ENCODE peak calls at places on chromosome X, in seven cellular contexts. One of them, this sample, is unnamed. For H3K27me3, the result is how much of the 10 kb centered on the place peaks cover.

GRCh38 chrX:23332101-23332887 is 2.4 kb upstream of the PTCHD1 start:
- DNase-seq in body of pancreas: no peak
- DNase-seq in ovary: no peak
- DNase-seq in neural progenitor cell: peak
- DNase-seq in CD8-positive, alpha-beta T cell: no peak
- DNase-seq in ascending aorta: no peak
- DNase-seq in brain microvascular endothelial cell: no peak
- DNase-seq in this sample: no peak

GRCh38 chrX:96098471-96098870 is 586.2 kb upstream of the DIAPH2 start:
- DNase-seq in body of pancreas: no peak
- DNase-seq in ovary: no peak
- DNase-seq in neural progenitor cell: no peak
- DNase-seq in CD8-positive, alpha-beta T cell: no peak
- DNase-seq in ascending aorta: no peak
- DNase-seq in brain microvascular endothelial cell: no peak
- DNase-seq in this sample: no peak

GRCh38 chrX:91434351-91435168 is at the start of gene PABPC5:
- DNase-seq in body of pancreas: peak
- DNase-seq in ovary: peak
- DNase-seq in neural progenitor cell: peak
- DNase-seq in CD8-positive, alpha-beta T cell: no peak
- DNase-seq in ascending aorta: peak
- DNase-seq in brain microvascular endothelial cell: peak
- DNase-seq in this sample: peak

GRCh38 chrX:46485897-46486296 is 59.3 kb downstream of the ZNF674 start:
- DNase-seq in body of pancreas: no peak
- DNase-seq in ovary: no peak
- DNase-seq in neural progenitor cell: peak
- DNase-seq in CD8-positive, alpha-beta T cell: no peak
- DNase-seq in ascending aorta: no peak
- DNase-seq in brain microvascular endothelial cell: no peak
- DNase-seq in this sample: no peak

GRCh38 chrX:45696762-45697161 is 496.1 kb upstream of the DIPK2B start:
- DNase-seq in body of pancreas: no peak
- DNase-seq in ovary: no peak
- DNase-seq in neural progenitor cell: no peak
- DNase-seq in CD8-positive, alpha-beta T cell: no peak
- DNase-seq in ascending aorta: no peak
- DNase-seq in brain microvascular endothelial cell: no peak
- DNase-seq in this sample: no peak

GRCh38 chrX:17732138-17732783 is 5.0 kb upstream of the SCML1 start:
- DNase-seq in body of pancreas: no peak
- DNase-seq in ovary: no peak
- DNase-seq in neural progenitor cell: no peak
- DNase-seq in CD8-positive, alpha-beta T cell: no peak
- DNase-seq in ascending aorta: no peak
- DNase-seq in brain microvascular endothelial cell: no peak
- DNase-seq in this sample: no peak

GRCh38 chrX:39869846-39870601 is 227.7 kb downstream of the BCOR start:
- DNase-seq in body of pancreas: no peak
- DNase-seq in ovary: no peak
- DNase-seq in neural progenitor cell: no peak
- DNase-seq in CD8-positive, alpha-beta T cell: peak
- DNase-seq in ascending aorta: no peak
- DNase-seq in brain microvascular endothelial cell: peak
- DNase-seq in this sample: no peak

GRCh38 chrX:55486736-55487135 is 2.9 kb downstream of the USP51 start:
- DNase-seq in body of pancreas: no peak
- DNase-seq in ovary: no peak
- DNase-seq in neural progenitor cell: no peak
- DNase-seq in CD8-positive, alpha-beta T cell: no peak
- DNase-seq in ascending aorta: peak
- DNase-seq in brain microvascular endothelial cell: no peak
- DNase-seq in this sample: no peak

GRCh38 chrX:46918434-46918833 is 6.2 kb downstream of the JADE3 start:
- DNase-seq in body of pancreas: peak
- DNase-seq in ovary: no peak
- DNase-seq in neural progenitor cell: no peak
- DNase-seq in CD8-positive, alpha-beta T cell: no peak
- DNase-seq in ascending aorta: no peak
- DNase-seq in brain microvascular endothelial cell: no peak
- DNase-seq in this sample: no peak

GRCh38 chrX:109733658-109734022 is 583 bp upstream of the ACSL4 start:
- DNase-seq in body of pancreas: no peak
- DNase-seq in ovary: no peak
- DNase-seq in neural progenitor cell: peak
- DNase-seq in CD8-positive, alpha-beta T cell: no peak
- DNase-seq in ascending aorta: no peak
- DNase-seq in brain microvascular endothelial cell: no peak
- DNase-seq in this sample: no peak

GRCh38 chrX:150512426-150512825 is 56.0 kb upstream of the MTM1 start:
- DNase-seq in body of pancreas: no peak
- DNase-seq in ovary: no peak
- DNase-seq in neural progenitor cell: no peak
- DNase-seq in CD8-positive, alpha-beta T cell: no peak
- DNase-seq in ascending aorta: no peak
- DNase-seq in brain microvascular endothelial cell: no peak
- DNase-seq in this sample: no peak

GRCh38 chrX:150334100-150334499 is 29.0 kb upstream of the MAMLD1 start:
- DNase-seq in body of pancreas: no peak
- DNase-seq in ovary: no peak
- DNase-seq in neural progenitor cell: no peak
- DNase-seq in CD8-positive, alpha-beta T cell: no peak
- DNase-seq in ascending aorta: no peak
- DNase-seq in brain microvascular endothelial cell: no peak
- DNase-seq in this sample: no peak

GRCh38 chrX:48752498-48752897 is 9.0 kb upstream of the GLOD5 start:
- DNase-seq in body of pancreas: no peak
- DNase-seq in ovary: no peak
- DNase-seq in neural progenitor cell: no peak
- DNase-seq in CD8-positive, alpha-beta T cell: no peak
- DNase-seq in ascending aorta: no peak
- DNase-seq in brain microvascular endothelial cell: no peak
- DNase-seq in this sample: no peak

GRCh38 chrX:65406532-65406931 is 128.1 kb downstream of the LAS1L start:
- DNase-seq in body of pancreas: no peak
- DNase-seq in ovary: no peak
- DNase-seq in neural progenitor cell: peak
- DNase-seq in CD8-positive, alpha-beta T cell: no peak
- DNase-seq in ascending aorta: no peak
- DNase-seq in brain microvascular endothelial cell: no peak
- DNase-seq in this sample: no peak

GRCh38 chrX:56289449-56289848 is 57.3 kb downstream of the KLF8 start:
- DNase-seq in body of pancreas: no peak
- DNase-seq in ovary: no peak
- DNase-seq in neural progenitor cell: no peak
- DNase-seq in CD8-positive, alpha-beta T cell: no peak
- DNase-seq in ascending aorta: no peak
- DNase-seq in brain microvascular endothelial cell: no peak
- DNase-seq in this sample: no peak

GRCh38 chrX:107197306-107197705 is 8.9 kb downstream of the NUP62CL start:
- DNase-seq in body of pancreas: no peak
- DNase-seq in ovary: no peak
- DNase-seq in neural progenitor cell: no peak
- DNase-seq in CD8-positive, alpha-beta T cell: no peak
- DNase-seq in ascending aorta: no peak
- DNase-seq in brain microvascular endothelial cell: no peak
- DNase-seq in this sample: no peak

GRCh38 chrX:18654873-18655836 is 16.8 kb downstream of the RS1 start:
- DNase-seq in body of pancreas: no peak
- DNase-seq in ovary: no peak
- DNase-seq in neural progenitor cell: no peak
- DNase-seq in CD8-positive, alpha-beta T cell: no peak
- DNase-seq in ascending aorta: no peak
- DNase-seq in brain microvascular endothelial cell: no peak
- DNase-seq in this sample: no peak

GRCh38 chrX:102651968-102652744 is 873 bp downstream of the GPRASP1 start:
- DNase-seq in body of pancreas: peak
- DNase-seq in ovary: peak
- DNase-seq in neural progenitor cell: peak
- DNase-seq in CD8-positive, alpha-beta T cell: peak
- DNase-seq in ascending aorta: peak
- DNase-seq in brain microvascular endothelial cell: peak
- DNase-seq in this sample: no peak

GRCh38 chrX:69027181-69028005 is 137.9 kb downstream of the PJA1 start:
- DNase-seq in body of pancreas: no peak
- DNase-seq in ovary: no peak
- DNase-seq in neural progenitor cell: no peak
- DNase-seq in CD8-positive, alpha-beta T cell: no peak
- DNase-seq in ascending aorta: peak
- DNase-seq in brain microvascular endothelial cell: peak
- DNase-seq in this sample: no peak

GRCh38 chrX:10496345-10496965 is 123.9 kb downstream of the MID1 start:
- DNase-seq in body of pancreas: no peak
- DNase-seq in ovary: no peak
- DNase-seq in neural progenitor cell: no peak
- DNase-seq in CD8-positive, alpha-beta T cell: no peak
- DNase-seq in ascending aorta: no peak
- DNase-seq in brain microvascular endothelial cell: peak
- DNase-seq in this sample: no peak

GRCh38 chrX:3518870-3519269 is 172.4 kb upstream of the MXRA5 start:
- DNase-seq in body of pancreas: no peak
- DNase-seq in ovary: no peak
- DNase-seq in neural progenitor cell: no peak
- DNase-seq in CD8-positive, alpha-beta T cell: no peak
- DNase-seq in ascending aorta: peak
- DNase-seq in brain microvascular endothelial cell: peak
- DNase-seq in this sample: peak

GRCh38 chrX:19389217-19389616 is 45.5 kb downstream of the PDHA1 start:
- DNase-seq in body of pancreas: no peak
- DNase-seq in ovary: no peak
- DNase-seq in neural progenitor cell: no peak
- DNase-seq in CD8-positive, alpha-beta T cell: no peak
- DNase-seq in ascending aorta: no peak
- DNase-seq in brain microvascular endothelial cell: no peak
- DNase-seq in this sample: no peak

GRCh38 chrX:135463937-135464336 is 42.2 kb downstream of the SMIM10L2A start:
- DNase-seq in body of pancreas: no peak
- DNase-seq in ovary: no peak
- DNase-seq in neural progenitor cell: no peak
- DNase-seq in CD8-positive, alpha-beta T cell: no peak
- DNase-seq in ascending aorta: no peak
- DNase-seq in brain microvascular endothelial cell: peak
- DNase-seq in this sample: no peak

GRCh38 chrX:119635799-119636198 is 29.6 kb upstream of the NKRF start:
- DNase-seq in body of pancreas: no peak
- DNase-seq in ovary: no peak
- DNase-seq in neural progenitor cell: no peak
- DNase-seq in CD8-positive, alpha-beta T cell: no peak
- DNase-seq in ascending aorta: no peak
- DNase-seq in brain microvascular endothelial cell: no peak
- DNase-seq in this sample: no peak

GRCh38 chrX:74924449-74925209 is 623 bp downstream of the NEXMIF start:
- DNase-seq in body of pancreas: peak
- DNase-seq in ovary: peak
- DNase-seq in neural progenitor cell: peak
- DNase-seq in CD8-positive, alpha-beta T cell: peak
- DNase-seq in ascending aorta: peak
- DNase-seq in brain microvascular endothelial cell: peak
- DNase-seq in this sample: no peak

GRCh38 chrX:154012336-154012991 is 7.2 kb downstream of the IRAK1 start:
- DNase-seq in body of pancreas: peak
- DNase-seq in ovary: no peak
- DNase-seq in neural progenitor cell: no peak
- DNase-seq in CD8-positive, alpha-beta T cell: no peak
- DNase-seq in ascending aorta: no peak
- DNase-seq in brain microvascular endothelial cell: no peak
- DNase-seq in this sample: no peak
- H3K27me3 ChIP-seq in body of pancreas: under half
- H3K27me3 ChIP-seq in ovary: under half
- H3K27me3 ChIP-seq in neural progenitor cell: under half
- H3K27me3 ChIP-seq in CD8-positive, alpha-beta T cell: under half
- H3K27me3 ChIP-seq in ascending aorta: under half
- H3K27me3 ChIP-seq in brain microvascular endothelial cell: under half
- H3K27me3 ChIP-seq in this sample: under half

GRCh38 chrX:112148397-112148796 is 65.8 kb upstream of the TRPC5 start:
- DNase-seq in body of pancreas: no peak
- DNase-seq in ovary: no peak
- DNase-seq in neural progenitor cell: no peak
- DNase-seq in CD8-positive, alpha-beta T cell: no peak
- DNase-seq in ascending aorta: no peak
- DNase-seq in brain microvascular endothelial cell: no peak
- DNase-seq in this sample: no peak

GRCh38 chrX:112147206-112147605 is 64.6 kb upstream of the TRPC5 start:
- DNase-seq in body of pancreas: no peak
- DNase-seq in ovary: no peak
- DNase-seq in neural progenitor cell: peak
- DNase-seq in CD8-positive, alpha-beta T cell: no peak
- DNase-seq in ascending aorta: no peak
- DNase-seq in brain microvascular endothelial cell: no peak
- DNase-seq in this sample: no peak
- TF ChIP-seq CTCF in body of pancreas: peak
- TF ChIP-seq CTCF in ovary: no peak
- TF ChIP-seq CTCF in neural progenitor cell: peak
- TF ChIP-seq CTCF in CD8-positive, alpha-beta T cell: no peak
- TF ChIP-seq CTCF in ascending aorta: peak
- TF ChIP-seq CTCF in brain microvascular endothelial cell: peak
- TF ChIP-seq CTCF in this sample: no peak

GRCh38 chrX:25012433-25012735 is 3.4 kb downstream of the ARX start:
- DNase-seq in body of pancreas: no peak
- DNase-seq in ovary: no peak
- DNase-seq in neural progenitor cell: peak
- DNase-seq in CD8-positive, alpha-beta T cell: no peak
- DNase-seq in ascending aorta: no peak
- DNase-seq in brain microvascular endothelial cell: no peak
- DNase-seq in this sample: no peak

GRCh38 chrX:25010784-25011588 is 4.8 kb downstream of the ARX start:
- DNase-seq in body of pancreas: no peak
- DNase-seq in ovary: no peak
- DNase-seq in neural progenitor cell: peak
- DNase-seq in CD8-positive, alpha-beta T cell: no peak
- DNase-seq in ascending aorta: no peak
- DNase-seq in brain microvascular endothelial cell: no peak
- DNase-seq in this sample: no peak

GRCh38 chrX:25013593-25014365 is 2.0 kb downstream of the ARX start:
- DNase-seq in body of pancreas: no peak
- DNase-seq in ovary: no peak
- DNase-seq in neural progenitor cell: peak
- DNase-seq in CD8-positive, alpha-beta T cell: no peak
- DNase-seq in ascending aorta: no peak
- DNase-seq in brain microvascular endothelial cell: no peak
- DNase-seq in this sample: no peak

GRCh38 chrX:25012793-25013592 is 2.8 kb downstream of the ARX start:
- DNase-seq in body of pancreas: no peak
- DNase-seq in ovary: no peak
- DNase-seq in neural progenitor cell: peak
- DNase-seq in CD8-positive, alpha-beta T cell: no peak
- DNase-seq in ascending aorta: no peak
- DNase-seq in brain microvascular endothelial cell: no peak
- DNase-seq in this sample: no peak

GRCh38 chrX:25011589-25012432 is 4.0 kb downstream of the ARX start:
- DNase-seq in body of pancreas: no peak
- DNase-seq in ovary: no peak
- DNase-seq in neural progenitor cell: peak
- DNase-seq in CD8-positive, alpha-beta T cell: no peak
- DNase-seq in ascending aorta: no peak
- DNase-seq in brain microvascular endothelial cell: no peak
- DNase-seq in this sample: no peak
- H3K27me3 ChIP-seq in body of pancreas: under half
- H3K27me3 ChIP-seq in ovary: under half
- H3K27me3 ChIP-seq in neural progenitor cell: half or more
- H3K27me3 ChIP-seq in CD8-positive, alpha-beta T cell: under half
- H3K27me3 ChIP-seq in ascending aorta: under half
- H3K27me3 ChIP-seq in brain microvascular endothelial cell: under half
- H3K27me3 ChIP-seq in this sample: under half

GRCh38 chrX:151753313-151754041 is 18.9 kb downstream of the CNGA2 start:
- DNase-seq in body of pancreas: peak
- DNase-seq in ovary: peak
- DNase-seq in neural progenitor cell: peak
- DNase-seq in CD8-positive, alpha-beta T cell: no peak
- DNase-seq in ascending aorta: no peak
- DNase-seq in brain microvascular endothelial cell: peak
- DNase-seq in this sample: no peak
- TF ChIP-seq CTCF in body of pancreas: peak
- TF ChIP-seq CTCF in ovary: peak
- TF ChIP-seq CTCF in neural progenitor cell: peak
- TF ChIP-seq CTCF in CD8-positive, alpha-beta T cell: no peak
- TF ChIP-seq CTCF in ascending aorta: peak
- TF ChIP-seq CTCF in brain microvascular endothelial cell: peak
- TF ChIP-seq CTCF in this sample: peak

This sample was measured in thoracic aorta.